ENCODE peak calls at places on chromosomes 6 and 20, in nine cellular contexts. A, E, N, X, B, I, R, L and T are unnamed samples.

GRCh38 chr6:125367036-125367782 is 65.4 kb upstream of the HDDC2 start:
- DNase-seq in X (no peak), N (no peak), I (no peak), A (no peak), R (no peak), B (no peak), L (no peak), E (no peak), T (no peak)

GRCh38 chr6:159969204-159969912 is 476 bp downstream of the IGF2R start:
- DNase-seq in A (peak), B (peak), X (no peak), E (peak), I (no peak), R (no peak), L (peak), N (peak), T (peak)

GRCh38 chr6:133707456-133707855 is 181.5 kb upstream of the TCF21 start:
- DNase-seq in N (peak), A (no peak), B (no peak), L (no peak), X (no peak), R (no peak), I (no peak), E (peak), T (no peak)

GRCh38 chr20:51388227-51388626 is 154.3 kb downstream of the NFATC2 start:
- DNase-seq in R (no peak), X (no peak), N (peak), L (no peak), A (no peak), B (no peak), E (no peak), I (no peak), T (no peak)

GRCh38 chr6:162123797-162124196 is 603.8 kb downstream of the PRKN start:
- DNase-seq in B (no peak), E (peak), I (no peak), A (no peak), X (no peak), R (no peak), N (no peak), L (no peak), T (no peak)

GRCh38 chr20:33005132-33005566 is 916 bp upstream of the SUN5 start:
- DNase-seq in A (no peak), L (no peak), R (no peak), I (no peak), N (no peak), B (no peak), X (no peak), E (peak), T (peak)

GRCh38 chr6:42390228-42390934 is 61.3 kb downstream of the TRERF1 start:
- DNase-seq in B (no peak), R (no peak), L (no peak), X (peak), I (peak), E (peak), N (no peak), A (no peak), T (peak)

GRCh38 chr20:21174425-21175239 is 48.8 kb downstream of the KIZ start:
- DNase-seq in E (no peak), A (no peak), R (no peak), X (no peak), L (no peak), I (no peak), N (no peak), B (no peak), T (no peak)

GRCh38 chr6:62797190-62797589 is 414.1 kb upstream of the FKBP1C start:
- DNase-seq in X (no peak), B (no peak), A (no peak), E (no peak), R (no peak), L (no peak), N (no peak), I (no peak), T (no peak)

GRCh38 chr6:52760105-52760765 is 3.0 kb downstream of the GSTA2 start:
- DNase-seq in A (no peak), I (no peak), R (no peak), L (no peak), B (no peak), E (no peak), N (no peak), X (no peak), T (no peak)

GRCh38 chr20:63794614-63795013 is 36.5 kb downstream of the ZBTB46 start:
- DNase-seq in I (no peak), R (no peak), E (peak), A (no peak), B (no peak), L (no peak), N (no peak), X (no peak), T (peak)

GRCh38 chr6:11430036-11430435 is 107.5 kb upstream of the TMEM170B start:
- DNase-seq in E (no peak), L (no peak), N (peak), A (no peak), R (no peak), I (no peak), B (no peak), X (no peak), T (no peak)

GRCh38 chr6:160357088-160357487 is 8.9 kb downstream of the SLC22A3 start:
- DNase-seq in E (no peak), X (no peak), I (no peak), B (no peak), L (no peak), R (no peak), A (no peak), N (no peak), T (no peak)

GRCh38 chr20:63534831-63535651 is 2.1 kb downstream of the PTK6 start:
- DNase-seq in B (no peak), I (no peak), A (no peak), X (no peak), L (no peak), R (peak), E (no peak), N (no peak), T (no peak)

GRCh38 chr20:49636447-49636846 is 68.5 kb upstream of the PTGIS start:
- DNase-seq in N (no peak), X (no peak), A (peak), I (no peak), L (no peak), B (peak), E (peak), R (no peak), T (no peak)

GRCh38 chr20:36441027-36441414 is 100.3 kb upstream of the MYL9 start:
- DNase-seq in L (no peak), E (no peak), N (no peak), I (no peak), X (no peak), B (no peak), R (no peak), A (no peak), T (no peak)

GRCh38 chr6:2733324-2733723 is 17.4 kb downstream of the MYLK4 start:
- DNase-seq in I (no peak), L (peak), R (no peak), A (peak), N (no peak), E (peak), X (no peak), B (peak), T (peak)

GRCh38 chr20:19314619-19315018 is 102.2 kb downstream of the SLC24A3 start:
- DNase-seq in E (no peak), L (no peak), B (no peak), R (no peak), X (no peak), I (no peak), N (no peak), A (no peak), T (no peak)

GRCh38 chr20:1533059-1533458 is 24.4 kb downstream of the SIRPD start:
- DNase-seq in L (no peak), N (no peak), E (no peak), R (no peak), X (no peak), B (no peak), I (no peak), A (no peak), T (no peak)

GRCh38 chr6:169843991-169844390 is 92.6 kb downstream of the ERMARD start:
- DNase-seq in R (no peak), X (no peak), B (no peak), A (no peak), N (no peak), I (no peak), L (no peak), E (no peak), T (no peak)

GRCh38 chr6:4381379-4381778 is 246.0 kb upstream of the ECI2 start:
- DNase-seq in E (no peak), X (no peak), I (no peak), N (no peak), B (no peak), R (no peak), A (no peak), L (no peak), T (no peak)

GRCh38 chr6:36838896-36839818 is at the start of gene CPNE5:
- DNase-seq in L (peak), R (no peak), I (no peak), A (peak), X (no peak), E (no peak), N (no peak), B (peak), T (no peak)

GRCh38 chr6:106257195-106257594 is 68.4 kb downstream of the ATG5 start:
- DNase-seq in L (no peak), E (no peak), I (no peak), A (no peak), R (no peak), N (no peak), X (no peak), B (no peak), T (no peak)

GRCh38 chr6:111027219-111027618 is 45.4 kb downstream of the RPF2 start:
- DNase-seq in E (peak), B (no peak), R (no peak), A (no peak), I (no peak), X (no peak), N (no peak), L (no peak), T (peak)

GRCh38 chr20:24584538-24585356 is 115.3 kb downstream of the SYNDIG1 start:
- DNase-seq in R (no peak), X (no peak), N (peak), L (no peak), B (no peak), A (no peak), E (no peak), I (no peak), T (peak)